ENCODE peak calls at places on chromosomes 7 and 10, in nine cellular contexts. N is ovary, D is right lobe of liver, A is heart left ventricle, W is HCT116, J is fibroblast of mammary gland, T is A549, E is lower leg skin, Z is stomach. O is an unnamed sample.

GRCh38 chr10:100886946-100887345 is 25.8 kb upstream of the SLF2 start:
- DNase-seq in N (peak; percentile 35), D (peak; percentile 17), A (peak; percentile 56), W (no peak), J (peak; percentile 30), T (no peak), E (no peak), Z (no peak), O (no peak)

GRCh38 chr7:48035967-48036478 is 680 bp downstream of the C7orf57 start:
- DNase-seq in N (no peak), D (no peak), A (peak; percentile 25), W (no peak), J (peak; percentile 28), T (no peak), E (no peak), Z (no peak), O (peak; percentile 19)

GRCh38 chr10:17665742-17666141 is 21.8 kb downstream of the STAM start:
- DNase-seq in N (peak; percentile 53), D (no peak), A (no peak), W (no peak), J (peak; percentile 95), T (no peak), E (peak; percentile 68), Z (no peak), O (peak; percentile 87)

GRCh38 chr7:116404389-116404788 is 95.1 kb upstream of the CAV2 start:
- DNase-seq in N (no peak), D (no peak), A (no peak), W (no peak), J (no peak), T (no peak), E (no peak), Z (no peak), O (no peak)

GRCh38 chr7:82740246-82740848 is 296.8 kb upstream of the CACNA2D1 start:
- DNase-seq in N (no peak), D (no peak), A (no peak), W (peak; percentile 50), J (peak; percentile 64), T (peak; percentile 18), E (no peak), Z (peak; percentile 49), O (peak; percentile 69)

GRCh38 chr7:74288034-74288881 is 949 bp upstream of the CLIP2 start:
- DNase-seq in N (no peak), D (no peak), A (no peak), W (no peak), J (peak; percentile 50), T (no peak), E (no peak), Z (no peak), O (no peak)

GRCh38 chr10:62626817-62627216 is 177.7 kb upstream of the ADO start:
- DNase-seq in N (no peak), D (no peak), A (no peak), W (no peak), J (peak; percentile 62), T (no peak), E (no peak), Z (no peak), O (peak; percentile 26)

GRCh38 chr7:118858651-118859149 is 634.2 kb downstream of the ANKRD7 start:
- DNase-seq in N (no peak), D (no peak), A (no peak), W (no peak), J (no peak), T (no peak), E (no peak), Z (no peak), O (no peak)

GRCh38 chr10:28082885-28083284 is 84.0 kb upstream of the ODAD2 start:
- DNase-seq in N (no peak), D (no peak), A (no peak), W (no peak), J (no peak), T (no peak), E (no peak), Z (no peak), O (no peak)

GRCh38 chr10:100038561-100039071 is 28.9 kb upstream of the DNMBP start:
- DNase-seq in N (no peak), D (peak; percentile 52), A (peak; percentile 32), W (no peak), J (peak; percentile 37), T (no peak), E (no peak), Z (no peak), O (peak; percentile 49)

GRCh38 chr10:5942001-5942400 is 35.3 kb downstream of the IL15RA start:
- DNase-seq in N (no peak), D (no peak), A (no peak), W (no peak), J (no peak), T (no peak), E (no peak), Z (no peak), O (no peak)
- H3K4me3 ChIP-seq in N (no peak overlapping the region), D (no peak overlapping the region), A (no peak overlapping the region), W (no peak overlapping the region), J (no peak overlapping the region), T (no peak overlapping the region), E (no peak overlapping the region), Z (no peak overlapping the region), O (no peak overlapping the region)

GRCh38 chr7:78777844-78778243 is 675.6 kb downstream of the MAGI2 start:
- DNase-seq in N (no peak), D (no peak), A (no peak), W (no peak), J (no peak), T (no peak), E (no peak), Z (no peak), O (peak; percentile 46)

GRCh38 chr7:78780560-78780959 is 672.9 kb downstream of the MAGI2 start:
- DNase-seq in N (no peak), D (no peak), A (no peak), W (no peak), J (no peak), T (no peak), E (no peak), Z (no peak), O (no peak)

GRCh38 chr7:78783179-78783962 is 670.1 kb downstream of the MAGI2 start:
- DNase-seq in N (no peak), D (no peak), A (no peak), W (no peak), J (no peak), T (no peak), E (no peak), Z (no peak), O (no peak)

DNA sequence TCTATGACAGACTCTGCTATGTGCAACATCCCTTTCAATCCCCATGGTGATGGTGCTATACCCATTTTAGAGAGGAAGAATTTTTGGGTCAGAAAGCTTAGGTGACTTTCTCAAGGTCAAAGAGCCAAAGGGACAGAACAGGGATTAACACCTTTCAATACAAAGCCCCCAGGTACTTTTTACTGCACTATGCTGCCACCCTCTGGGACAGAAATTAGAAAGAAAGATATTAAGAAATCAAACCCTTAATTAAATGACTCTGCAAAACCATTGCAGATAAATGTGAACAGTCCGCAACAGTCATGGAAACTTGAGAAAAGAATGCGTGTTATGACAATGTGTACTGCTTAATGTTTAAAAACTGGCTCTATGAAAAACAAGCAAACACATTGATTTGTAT is 673.7 kb downstream of the MAGI2 start:
- DNase-seq in N (no peak), D (no peak), A (no peak), W (no peak), J (no peak), T (no peak), E (no peak), Z (no peak), O (no peak)
- TF ChIP-seq CTCF in N (no peak), D (no peak), A (peak; percentile 11), W (no peak), J (no peak), T (no peak), E (no peak), Z (no peak), O (no peak)

GRCh38 chr10:30943451-30943850 is 88.2 kb downstream of the ZNF438 start:
- DNase-seq in N (no peak), D (no peak), A (no peak), W (no peak), J (no peak), T (no peak), E (no peak), Z (no peak), O (no peak)
- H3K4me3 ChIP-seq in N (no peak overlapping the region), D (no peak overlapping the region), A (no peak overlapping the region), W (no peak overlapping the region), J (no peak overlapping the region), T (no peak overlapping the region), E (no peak overlapping the region), Z (no peak overlapping the region), O (no peak overlapping the region)

GRCh38 chr7:100153713-100154519 is 4.6 kb downstream of the TRAPPC14 start:
- DNase-seq in N (no peak), D (no peak), A (no peak), W (no peak), J (no peak), T (no peak), E (no peak), Z (no peak), O (no peak)

GRCh38 chr7:100152937-100153666 is 4.4 kb downstream of the LAMTOR4 start:
- DNase-seq in N (no peak), D (no peak), A (no peak), W (no peak), J (no peak), T (no peak), E (no peak), Z (no peak), O (no peak)

GRCh38 chr7:100155553-100156317 is 2.8 kb downstream of the TRAPPC14 start:
- DNase-seq in N (no peak), D (no peak), A (no peak), W (no peak), J (no peak), T (no peak), E (no peak), Z (no peak), O (no peak)

GRCh38 chr7:100154651-100155491 is 3.7 kb downstream of the TRAPPC14 start:
- DNase-seq in N (no peak), D (no peak), A (no peak), W (no peak), J (no peak), T (no peak), E (no peak), Z (no peak), O (no peak)

GRCh38 chr7:100152404-100152803 is 3.7 kb downstream of the LAMTOR4 start:
- DNase-seq in N (no peak), D (no peak), A (no peak), W (no peak), J (no peak), T (no peak), E (no peak), Z (no peak), O (no peak)
- TF ChIP-seq CTCF in N (no peak), D (no peak), A (no peak), W (no peak), J (no peak), T (no peak), E (no peak), Z (no peak), O (no peak)

O was measured in epithelial cell of esophagus.